ENCODE peak calls at places on chromosomes 4 and X, in six cellular contexts. T, S, I, W, J and P are unnamed samples.

GRCh38 chr4:141455651-141456050 is 180.7 kb upstream of the IL15 start:
- DNase-seq in T (no peak), S (no peak), I (no peak), W (no peak), J (no peak), P (no peak)

GRCh38 chrX:21691512-21692018 is 33.4 kb upstream of the KLHL34 start:
- DNase-seq in T (no peak), S (no peak), I (no peak), W (no peak), J (no peak), P (no peak)

GRCh38 chr4:2321279-2322196 is 59.6 kb upstream of the MXD4 start:
- DNase-seq in T (no peak), S (no peak), I (no peak), W (no peak), J (no peak), P (no peak)

GRCh38 chrX:71107762-71108360 is 1.3 kb upstream of the CXorf65 start:
- DNase-seq in T (no peak), S (no peak), I (no peak), W (peak), J (no peak), P (no peak)

GRCh38 chr4:81685105-81685504 is 213.4 kb upstream of the RASGEF1B start:
- DNase-seq in T (no peak), S (no peak), I (no peak), W (no peak), J (no peak), P (no peak)

GRCh38 chrX:1486749-1487361 is 34.1 kb upstream of the ASMTL start:
- DNase-seq in T (no peak), S (no peak), I (no peak), W (no peak), J (no peak), P (no peak)

GRCh38 chr4:26321326-26322276 is 787 bp downstream of the RBPJ start:
- DNase-seq in T (no peak), S (peak), I (peak), W (peak), J (no peak), P (no peak)

GRCh38 chr4:1970926-1971325 is 37.8 kb downstream of the NELFA start:
- DNase-seq in T (no peak), S (no peak), I (no peak), W (no peak), J (no peak), P (no peak)

GRCh38 chr4:55175779-55176231 is 50.4 kb upstream of the KDR start:
- DNase-seq in T (peak), S (no peak), I (no peak), W (no peak), J (no peak), P (no peak)

GRCh38 chrX:107970073-107970472 is 12.1 kb downstream of the TEX13B start:
- DNase-seq in T (no peak), S (no peak), I (no peak), W (no peak), J (no peak), P (peak)

GRCh38 chrX:10190367-10190766 is 33.6 kb downstream of the CLCN4 start:
- DNase-seq in T (peak), S (peak), I (no peak), W (peak), J (no peak), P (peak)

GRCh38 chr4:26931961-26932360 is 71.3 kb downstream of the STIM2 start:
- DNase-seq in T (no peak), S (no peak), I (no peak), W (no peak), J (no peak), P (no peak)

GRCh38 chrX:132373610-132374009 is 115.2 kb downstream of the MBNL3 start:
- DNase-seq in T (no peak), S (no peak), I (no peak), W (no peak), J (no peak), P (no peak)

GRCh38 chr4:149999485-150000074 is 78.7 kb upstream of the DCLK2 start:
- DNase-seq in T (peak), S (peak), I (no peak), W (peak), J (no peak), P (peak)

GRCh38 chrX:17521871-17522693 is 147.1 kb downstream of the NHS start:
- DNase-seq in T (peak), S (no peak), I (no peak), W (peak), J (no peak), P (no peak)

GRCh38 chrX:154379569-154379951 is 465 bp downstream of the EMD start:
- DNase-seq in T (no peak), S (no peak), I (no peak), W (no peak), J (no peak), P (no peak)

GRCh38 chrX:154380153-154380552 is 1.1 kb downstream of the EMD start:
- DNase-seq in T (no peak), S (no peak), I (no peak), W (no peak), J (no peak), P (no peak)

GRCh38 chrX:154376768-154377167 is 2.3 kb upstream of the EMD start:
- DNase-seq in T (no peak), S (no peak), I (no peak), W (no peak), J (no peak), P (no peak)

GRCh38 chrX:154378799-154379568 is at the start of gene EMD:
- DNase-seq in T (peak), S (peak), I (peak), W (peak), J (peak), P (peak)

GRCh38 chrX:154378059-154378798 is 866 bp upstream of the EMD start:
- DNase-seq in T (no peak), S (no peak), I (no peak), W (peak), J (no peak), P (no peak)
- H3K9ac ChIP-seq in T (peak), S (peak), I (peak), W (peak), J (peak), P (peak)

GRCh38 chr4:8911311-8912088 is 39.9 kb upstream of the HMX1 start:
- DNase-seq in T (no peak), S (no peak), I (peak), W (no peak), J (no peak), P (no peak)

GRCh38 chr4:8912089-8912455 is 40.4 kb upstream of the HMX1 start:
- DNase-seq in T (no peak), S (no peak), I (peak), W (no peak), J (no peak), P (no peak)

GRCh38 chr4:8910100-8910821 is 38.6 kb upstream of the HMX1 start:
- DNase-seq in T (no peak), S (no peak), I (no peak), W (no peak), J (no peak), P (no peak)

GRCh38 chr4:8909548-8909947 is 37.9 kb upstream of the HMX1 start:
- DNase-seq in T (no peak), S (no peak), I (no peak), W (no peak), J (no peak), P (no peak)

DNA sequence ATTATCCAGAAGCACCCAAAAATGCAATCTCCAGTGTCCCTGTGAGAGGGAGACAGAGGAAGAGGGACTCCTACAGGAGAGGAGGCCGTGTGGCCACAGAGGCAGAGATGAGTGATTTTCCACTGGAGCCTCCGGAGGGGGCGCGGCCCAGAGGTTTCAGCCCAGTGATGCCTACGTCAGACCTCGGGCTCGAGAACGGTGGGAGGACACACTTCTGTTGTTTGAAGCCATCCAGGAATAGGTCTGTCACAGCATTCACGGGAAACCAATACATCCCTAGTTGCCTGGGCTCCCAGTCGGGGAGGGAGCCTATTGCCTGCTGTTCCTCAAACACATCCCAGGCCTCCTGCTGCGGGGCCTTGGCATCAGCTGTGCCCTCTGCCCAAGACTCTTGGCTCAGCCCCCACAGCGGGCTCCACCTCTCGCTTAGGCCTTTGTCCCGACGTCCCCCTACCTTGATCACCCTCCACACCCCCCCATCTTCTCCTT is 39.2 kb upstream of the HMX1 start:
- DNase-seq in T (no peak), S (no peak), I (peak), W (no peak), J (no peak), P (no peak)
- TF ChIP-seq YY1 in T (no peak), S (no peak), I (no peak), W (no peak), J (no peak), P (no peak)

GRCh38 chrX:129652565-129653169 is 2.1 kb downstream of the APLN start:
- DNase-seq in T (no peak), S (no peak), I (no peak), W (no peak), J (no peak), P (no peak)

GRCh38 chrX:129650821-129651510 is 3.8 kb downstream of the APLN start:
- DNase-seq in T (no peak), S (no peak), I (no peak), W (no peak), J (no peak), P (no peak)

GRCh38 chrX:129653181-129653984 is 1.4 kb downstream of the APLN start:
- DNase-seq in T (no peak), S (no peak), I (no peak), W (no peak), J (no peak), P (no peak)

GRCh38 chrX:129650183-129650689 is 4.5 kb downstream of the APLN start:
- DNase-seq in T (no peak), S (no peak), I (no peak), W (no peak), J (no peak), P (no peak)

GRCh38 chrX:129651756-129652564 is 2.8 kb downstream of the APLN start:
- DNase-seq in T (no peak), S (no peak), I (no peak), W (no peak), J (no peak), P (no peak)
- TF ChIP-seq ZNF274 in T (no peak), S (no peak), I (no peak), W (no peak), J (no peak), P (no peak)

DNA sequence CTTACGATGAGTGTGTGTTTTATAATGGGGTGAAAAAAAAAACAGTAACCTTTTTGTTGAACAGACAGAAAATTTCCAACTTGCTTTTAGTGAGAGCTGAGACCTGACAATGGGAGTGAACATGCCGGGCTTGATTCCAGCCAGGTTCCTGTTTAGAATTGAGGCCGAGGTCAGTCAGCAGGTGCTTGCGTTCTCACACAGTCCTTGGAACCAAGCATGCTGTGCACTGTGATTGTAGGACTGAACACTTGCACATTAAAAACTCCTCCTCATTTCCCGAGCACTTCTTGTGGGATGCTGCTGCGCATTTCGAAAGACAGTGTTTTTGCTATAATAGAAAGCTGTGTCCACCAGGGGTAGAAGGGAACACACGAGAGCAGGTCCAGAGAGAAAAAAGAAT is 51.8 kb downstream of the TMEM131L start:
- DNase-seq in T (no peak), S (no peak), I (no peak), W (no peak), J (no peak), P (no peak)
- H3K9ac ChIP-seq in T (no peak), S (no peak), I (no peak), W (peak), J (no peak), P (no peak)